ENCODE peak calls at places on chromosomes 3 and 15, in six cellular contexts. U, Z, O, E, J and H are unnamed samples.

GRCh38 chr15:68413363-68414255 is 18.4 kb downstream of the ITGA11 start:
- DNase-seq in E (no peak), J (no peak), U (no peak), O (no peak), Z (no peak), H (peak)

GRCh38 chr3:78868570-78868969 is 899.2 kb downstream of the ROBO1 start:
- DNase-seq in J (peak), O (no peak), E (no peak), U (peak), Z (no peak), H (no peak)

GRCh38 chr15:80832676-80833075 is 53.5 kb downstream of the CEMIP start:
- DNase-seq in J (no peak), O (no peak), U (peak), E (no peak), Z (no peak), H (no peak)

GRCh38 chr15:96093063-96093462 is 237.4 kb upstream of the NR2F2 start:
- DNase-seq in U (no peak), E (no peak), O (no peak), Z (no peak), J (no peak), H (no peak)

GRCh38 chr3:197372076-197372661 is 73.8 kb upstream of the DLG1 start:
- DNase-seq in U (no peak), O (no peak), E (peak), Z (peak), J (no peak), H (peak)

GRCh38 chr15:83567318-83567717 is 86.6 kb upstream of the ADAMTSL3 start:
- DNase-seq in U (no peak), O (no peak), Z (no peak), E (no peak), J (no peak), H (no peak)

GRCh38 chr3:127831723-127832172 is 9.4 kb upstream of the MGLL start:
- DNase-seq in Z (peak), E (peak), U (no peak), J (peak), O (no peak), H (peak)

GRCh38 chr3:127473244-127474024 is 117.1 kb downstream of the TPRA1 start:
- DNase-seq in J (peak), O (no peak), U (peak), E (no peak), Z (no peak), H (no peak)

GRCh38 chr3:122572940-122573412 is 4.5 kb upstream of the PARP15 start:
- DNase-seq in O (no peak), J (no peak), U (no peak), E (no peak), Z (peak), H (no peak)

GRCh38 chr3:157347577-157348303 is 88.9 kb upstream of the PTX3 start:
- DNase-seq in E (no peak), O (no peak), J (no peak), Z (peak), U (no peak), H (no peak)

GRCh38 chr3:169203631-169204550 is 459.6 kb downstream of the MECOM start:
- DNase-seq in E (no peak), U (no peak), Z (peak), J (no peak), O (no peak), H (no peak)

GRCh38 chr3:46564190-46565112 is 1.7 kb downstream of the LRRC2 start:
- DNase-seq in U (no peak), E (no peak), O (no peak), J (no peak), Z (no peak), H (peak)

GRCh38 chr15:66027268-66027806 is 158.0 kb downstream of the RAB11A start:
- DNase-seq in Z (peak), J (peak), O (no peak), E (peak), U (no peak), H (peak)

GRCh38 chr15:28942046-28942445 is 56.3 kb downstream of the APBA2 start:
- DNase-seq in E (no peak), U (no peak), J (no peak), Z (no peak), O (no peak), H (no peak)

GRCh38 chr15:95025924-95026728 is 794.8 kb downstream of the MCTP2 start:
- DNase-seq in Z (peak), O (no peak), E (no peak), J (peak), U (peak), H (peak)

GRCh38 chr3:76028816-76029215 is 243.5 kb upstream of the ZNF717 start:
- DNase-seq in J (no peak), E (no peak), U (no peak), O (no peak), Z (no peak), H (no peak)

GRCh38 chr3:138923531-138923994 is 23.4 kb downstream of the FOXL2 start:
- DNase-seq in O (peak), E (peak), U (peak), Z (peak), J (peak), H (peak)

GRCh38 chr3:62433396-62433795 is 60.0 kb upstream of the FEZF2 start:
- DNase-seq in Z (no peak), O (no peak), U (no peak), E (no peak), J (no peak), H (no peak)

GRCh38 chr3:155494332-155494731 is 200.8 kb upstream of the STRIT1 start:
- DNase-seq in O (no peak), U (no peak), E (no peak), J (no peak), Z (no peak), H (no peak)

GRCh38 chr15:45522931-45523331 is 376 bp upstream of the SLC30A4 start:
- DNase-seq in U (peak), E (peak), Z (no peak), O (peak), J (peak), H (no peak)

GRCh38 chr3:46405301-46406079 is 1.4 kb downstream of the CCR5AS start:
- DNase-seq in Z (no peak), O (no peak), J (no peak), U (no peak), E (peak), H (no peak)

GRCh38 chr3:146159616-146160232 is 1.3 kb downstream of the PLOD2 start:
- DNase-seq in O (no peak), J (no peak), U (no peak), Z (no peak), E (no peak), H (no peak)

GRCh38 chr3:159645874-159646273 is 342.8 kb upstream of the IL12A start:
- DNase-seq in O (no peak), J (no peak), U (no peak), E (no peak), Z (no peak), H (peak)